ENCODE peak calls at places on chromosomes 11 and 22, in five cellular contexts. B, W, S, Z and Q are unnamed samples.

GRCh38 chr11:134230339-134230738 is 5.9 kb downstream of the VPS26B start:
- DNase-seq in W (no peak), S (no peak), B (no peak), Z (no peak), Q (no peak)

GRCh38 chr22:24801906-24802504 is 4.0 kb upstream of the SGSM1 start:
- DNase-seq in Z (no peak), W (no peak), B (no peak), S (no peak), Q (no peak)

GRCh38 chr11:68260484-68260883 is 11.3 kb downstream of the C11orf24 start:
- DNase-seq in S (no peak), Z (no peak), W (no peak), B (no peak), Q (no peak)

GRCh38 chr11:17805043-17805442 is 70.5 kb downstream of the KCNC1 start:
- DNase-seq in W (no peak), S (no peak), B (no peak), Z (no peak), Q (no peak)

GRCh38 chr11:113618360-113618759 is 87.7 kb downstream of the TMPRSS5 start:
- DNase-seq in Z (peak), S (no peak), W (no peak), B (no peak), Q (no peak)

GRCh38 chr11:19351426-19351825 is 110.7 kb upstream of the E2F8 start:
- DNase-seq in W (no peak), S (no peak), Z (no peak), B (no peak), Q (no peak)

GRCh38 chr11:125270711-125271110 is 106.2 kb downstream of the PKNOX2 start:
- DNase-seq in W (no peak), S (no peak), B (no peak), Z (no peak), Q (no peak)

GRCh38 chr11:112339566-112339965 is 78.9 kb upstream of the PLET1 start:
- DNase-seq in Z (no peak), W (no peak), S (no peak), B (no peak), Q (no peak)

GRCh38 chr11:68948948-68949347 is 31.8 kb downstream of the MRGPRD start:
- DNase-seq in S (no peak), Z (no peak), W (no peak), B (no peak), Q (no peak)

GRCh38 chr11:8039530-8040260 is 41.3 kb upstream of the TUB start:
- DNase-seq in Z (no peak), B (no peak), W (no peak), S (no peak), Q (no peak)

GRCh38 chr11:126318642-126319373 is 14.9 kb downstream of the DCPS start:
- DNase-seq in W (peak), B (no peak), S (no peak), Z (peak), Q (no peak)

GRCh38 chr11:117178210-117179034 is at the start of gene SIDT2:
- DNase-seq in W (peak), Z (peak), B (peak), S (peak), Q (peak)

GRCh38 chr22:28795071-28795693 is 5.2 kb downstream of the XBP1 start:
- DNase-seq in B (no peak), Z (no peak), S (no peak), W (no peak), Q (no peak)

GRCh38 chr11:3043315-3043871 is 13.8 kb downstream of the CARS1 start:
- DNase-seq in Z (peak), S (no peak), B (no peak), W (no peak), Q (no peak)

GRCh38 chr22:45543243-45543642 is 40.6 kb downstream of the FBLN1 start:
- DNase-seq in B (no peak), S (no peak), Z (no peak), W (no peak), Q (no peak)

GRCh38 chr22:39731481-39731880 is 160.9 kb downstream of the CACNA1I start:
- DNase-seq in S (no peak), Z (no peak), B (no peak), W (no peak), Q (no peak)

GRCh38 chr11:66543263-66544107 is 2.4 kb downstream of the ZDHHC24 start:
- DNase-seq in Z (peak), S (peak), B (peak), W (peak), Q (peak)

GRCh38 chr11:78350101-78350645 is 67.4 kb downstream of the GAB2 start:
- DNase-seq in B (no peak), Z (peak), W (no peak), S (no peak), Q (no peak)

GRCh38 chr11:126628790-126629621 is 273.5 kb downstream of the ST3GAL4 start:
- DNase-seq in Z (peak), B (no peak), S (no peak), W (no peak), Q (no peak)

GRCh38 chr11:17744151-17744940 is 9.8 kb downstream of the KCNC1 start:
- DNase-seq in B (no peak), S (peak), W (no peak), Z (no peak), Q (no peak)

GRCh38 chr22:41966607-41967240 is 2.5 kb upstream of the SEPTIN3 start:
- DNase-seq in B (no peak), W (peak), S (no peak), Z (peak), Q (peak)

GRCh38 chr11:19191530-19192169 is 10.1 kb downstream of the CSRP3 start:
- DNase-seq in B (no peak), Z (no peak), W (no peak), S (no peak), Q (no peak)

GRCh38 chr11:78000193-78000592 is 5.7 kb upstream of the INTS4 start:
- DNase-seq in W (peak), Z (peak), B (no peak), S (peak), Q (no peak)

GRCh38 chr22:30212363-30212995 is 34.1 kb downstream of the LIF start:
- DNase-seq in Z (peak), S (no peak), W (no peak), B (no peak), Q (no peak)